ENCODE peak calls at places on chromosomes 11 and 22, in four cellular contexts. E, D, K and W are unnamed samples.

GRCh38 chr11:123519055-123519796 is 89.2 kb downstream of the GRAMD1B start:
- DNase-seq in D (no peak), K (no peak), E (no peak), W (no peak)

GRCh38 chr22:43550024-43550620 is 138.3 kb downstream of the MPPED1 start:
- DNase-seq in D (no peak), K (no peak), E (no peak), W (no peak)

GRCh38 chr11:35614949-35615569 is 3.2 kb upstream of the FJX1 start:
- DNase-seq in E (no peak), D (no peak), K (no peak), W (no peak)

GRCh38 chr11:106917973-106918372 is 100.3 kb downstream of the GUCY1A2 start:
- DNase-seq in D (no peak), K (no peak), E (no peak), W (no peak)

GRCh38 chr11:45314900-45315299 is 28.8 kb upstream of the SYT13 start:
- DNase-seq in K (no peak), E (no peak), D (no peak), W (no peak)

GRCh38 chr22:33271390-33272161 is 213.4 kb upstream of the SYN3 start:
- DNase-seq in D (no peak), K (peak), E (no peak), W (no peak)

GRCh38 chr11:75150879-75151278 is at the start of gene SLCO2B1:
- DNase-seq in K (peak), D (no peak), E (no peak), W (no peak)

GRCh38 chr11:14645247-14645912 is 1.8 kb downstream of the PDE3B start:
- DNase-seq in E (no peak), D (peak), K (no peak), W (peak)

GRCh38 chr11:34997872-34998548 is 81.6 kb downstream of the PDHX start:
- DNase-seq in E (no peak), K (no peak), D (peak), W (peak)

GRCh38 chr11:70002433-70002832 is 75.7 kb upstream of the ANO1 start:
- DNase-seq in D (no peak), E (no peak), K (no peak), W (no peak)

GRCh38 chr11:46895821-46896220 is 22.5 kb downstream of the LRP4 start:
- DNase-seq in D (no peak), K (no peak), E (no peak), W (no peak)

GRCh38 chr22:36467946-36468345 is 13.5 kb downstream of the TXN2 start:
- DNase-seq in K (no peak), D (no peak), E (no peak), W (no peak)

GRCh38 chr22:43743131-43743530 is 69.0 kb downstream of the EFCAB6 start:
- DNase-seq in E (no peak), D (no peak), K (no peak), W (no peak)

GRCh38 chr11:68215524-68216170 is 2.6 kb upstream of the KMT5B start:
- DNase-seq in K (no peak), E (no peak), D (no peak), W (no peak)

GRCh38 chr11:117544431-117544830 is 216.8 kb downstream of the CEP164 start:
- DNase-seq in E (no peak), K (peak), D (no peak), W (no peak)

GRCh38 chr11:109423860-109424190 is 1.8 kb downstream of the C11orf87 start:
- DNase-seq in D (no peak), K (no peak), E (peak), W (no peak)

GRCh38 chr22:43289551-43289963 is 53.6 kb downstream of the SCUBE1 start:
- DNase-seq in K (no peak), D (no peak), E (no peak), W (no peak)

GRCh38 chr11:120566176-120566575 is 54.6 kb downstream of the GRIK4 start:
- DNase-seq in D (no peak), K (no peak), E (no peak), W (no peak)

GRCh38 chr11:111582881-111583280 is 19.4 kb upstream of the SIK2 start:
- DNase-seq in K (no peak), D (no peak), E (no peak), W (no peak)

GRCh38 chr11:65417702-65418430 is 4.7 kb upstream of the NEAT1 start:
- DNase-seq in E (peak), D (peak), K (no peak), W (peak)

GRCh38 chr11:65417221-65417701 is 5.3 kb upstream of the NEAT1 start:
- DNase-seq in K (no peak), E (peak), D (no peak), W (peak)

GRCh38 chr11:65419460-65419772 is 3.2 kb upstream of the NEAT1 start:
- DNase-seq in D (no peak), K (no peak), E (peak), W (no peak)

GRCh38 chr11:65418681-65419459 is 3.7 kb upstream of the NEAT1 start:
- DNase-seq in D (peak), E (peak), K (peak), W (peak)

DNA sequence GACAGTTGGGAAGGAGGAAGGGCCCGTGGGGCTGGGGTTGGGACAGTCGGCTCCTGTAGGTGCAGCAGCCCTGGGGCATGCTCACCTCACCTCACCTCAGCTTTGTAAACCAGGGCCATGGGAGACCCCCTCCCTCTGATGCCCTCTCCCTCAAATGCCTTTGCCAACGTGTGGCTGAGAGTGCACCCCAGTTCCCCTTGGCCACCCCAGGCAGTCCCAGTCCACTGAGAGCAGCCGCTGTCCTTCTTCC is 4.2 kb upstream of the NEAT1 start:
- DNase-seq in K (no peak), E (no peak), D (no peak), W (no peak)
- H3K4me3 ChIP-seq in K (peak), E (peak), D (peak), W (peak)

GRCh38 chr11:315051-315481 is 1.2 kb downstream of the IFITM1 start:
- DNase-seq in K (no peak), E (peak), D (no peak), W (no peak)
- H3K4me3 ChIP-seq in K (peak), E (peak), D (peak), W (peak)

DNA sequence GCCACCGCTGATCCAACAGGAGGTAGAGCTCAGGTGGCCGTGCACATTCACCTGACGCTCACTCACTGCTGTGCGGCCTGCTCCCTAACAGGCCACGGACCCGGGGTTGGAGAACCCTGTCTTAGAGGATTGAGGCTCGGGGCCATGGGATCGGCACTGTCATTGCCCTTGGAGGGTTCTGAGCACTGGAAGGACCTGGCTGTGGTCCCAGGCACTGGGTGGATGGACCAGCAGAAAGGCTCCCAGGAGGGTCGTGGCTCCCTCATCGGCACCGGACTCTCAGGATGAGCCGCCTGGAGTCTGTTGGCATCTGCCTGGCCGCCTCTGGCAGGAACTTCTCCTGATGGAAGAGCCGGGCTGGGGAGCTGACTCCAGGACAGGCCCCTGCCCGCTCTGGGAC is 6.5 kb downstream of the KCNQ1 start:
- DNase-seq in D (no peak), E (no peak), K (no peak), W (no peak)
- H3K4me3 ChIP-seq in D (no peak), E (no peak), K (no peak), W (no peak)

GRCh38 chr11:19713221-19714092 is 820 bp downstream of the NAV2 start:
- DNase-seq in E (peak), K (no peak), D (no peak), W (no peak)
- H3K4me3 ChIP-seq in E (peak), K (peak), D (peak), W (peak)